ENCODE peak calls at places on chromosomes 1 and 21, in nine cellular contexts. Q, F, G, B, K, O, T, U and L are unnamed samples.

GRCh38 chr1:206829282-206829681 is 36.1 kb upstream of the IL20 start:
- DNase-seq in O (no peak), K (no peak), Q (no peak), G (no peak), U (no peak), B (no peak), T (no peak), F (no peak), L (peak)

GRCh38 chr1:33727310-33727709 is 136.6 kb upstream of the HMGB4 start:
- DNase-seq in G (no peak), Q (no peak), F (peak), K (no peak), B (no peak), O (no peak), T (no peak), U (no peak), L (no peak)

GRCh38 chr1:226871047-226871365 is 590 bp downstream of the PSEN2 start:
- DNase-seq in U (no peak), G (no peak), T (no peak), K (no peak), B (no peak), Q (no peak), F (no peak), O (no peak), L (no peak)

GRCh38 chr1:11943619-11944018 is 9.1 kb downstream of the PLOD1 start:
- DNase-seq in B (no peak), T (no peak), U (no peak), F (no peak), O (no peak), Q (no peak), K (no peak), G (no peak), L (no peak)

GRCh38 chr1:101509370-101509769 is 272.6 kb downstream of the S1PR1 start:
- DNase-seq in K (peak), G (no peak), O (no peak), U (no peak), T (no peak), F (no peak), B (no peak), Q (no peak), L (no peak)

GRCh38 chr1:110637475-110637874 is 31.3 kb upstream of the KCNA2 start:
- DNase-seq in U (no peak), Q (no peak), T (no peak), F (no peak), B (no peak), K (no peak), G (no peak), O (no peak), L (no peak)

GRCh38 chr1:239239529-239239928 is 146.8 kb upstream of the CHRM3 start:
- DNase-seq in K (no peak), O (no peak), F (no peak), T (no peak), G (no peak), Q (no peak), B (no peak), U (no peak), L (no peak)

GRCh38 chr1:43376723-43377235 is 9.0 kb upstream of the ELOVL1 start:
- DNase-seq in U (no peak), T (no peak), F (no peak), B (no peak), K (no peak), O (no peak), G (no peak), Q (no peak), L (no peak)

GRCh38 chr1:13779930-13780329 is 79.9 kb downstream of the PRDM2 start:
- DNase-seq in B (no peak), K (no peak), T (no peak), U (no peak), O (no peak), Q (no peak), F (no peak), G (no peak), L (no peak)

GRCh38 chr21:33368124-33368523 is 35.1 kb upstream of the IFNGR2 start:
- DNase-seq in O (no peak), G (no peak), T (no peak), F (no peak), K (no peak), U (no peak), B (no peak), Q (no peak), L (no peak)

GRCh38 chr1:162389021-162389818 is 7.7 kb downstream of the C1orf226 start:
- DNase-seq in K (no peak), Q (no peak), T (no peak), F (peak), G (no peak), O (no peak), B (no peak), U (no peak), L (no peak)

GRCh38 chr1:102045752-102046151 is 49.0 kb upstream of the OLFM3 start:
- DNase-seq in G (no peak), O (no peak), F (no peak), B (no peak), T (no peak), Q (no peak), K (no peak), U (no peak), L (no peak)

GRCh38 chr1:167428418-167428817 is 89.9 kb downstream of the CD247 start:
- DNase-seq in T (no peak), U (no peak), G (peak), K (no peak), B (no peak), Q (no peak), F (no peak), O (no peak), L (no peak)

GRCh38 chr1:153354515-153355193 is 3.0 kb upstream of the S100A9 start:
- DNase-seq in F (peak), O (no peak), T (no peak), G (no peak), Q (no peak), K (no peak), U (no peak), B (no peak), L (no peak)

GRCh38 chr1:172727956-172728603 is 69.2 kb downstream of the FASLG start:
- DNase-seq in G (peak), Q (no peak), U (no peak), F (no peak), B (no peak), O (no peak), T (no peak), K (no peak), L (no peak)

GRCh38 chr1:41494351-41495170 is 10.1 kb upstream of the EDN2 start:
- DNase-seq in Q (no peak), O (no peak), U (no peak), T (no peak), F (no peak), K (no peak), B (no peak), G (no peak), L (no peak)

GRCh38 chr1:91611498-91611917 is 110.9 kb downstream of the CDC7 start:
- DNase-seq in T (no peak), O (no peak), G (peak), B (no peak), Q (no peak), F (no peak), K (no peak), U (no peak), L (no peak)

GRCh38 chr21:26091480-26092018 is 79.0 kb downstream of the APP start:
- DNase-seq in U (no peak), K (no peak), F (no peak), Q (no peak), B (no peak), O (no peak), T (no peak), G (no peak), L (no peak)
- TF ChIP-seq CTCF in U (peak), K (no peak), F (no peak), Q (no peak), B (no peak), O (no peak), T (no peak), G (no peak), L (no peak)

DNA sequence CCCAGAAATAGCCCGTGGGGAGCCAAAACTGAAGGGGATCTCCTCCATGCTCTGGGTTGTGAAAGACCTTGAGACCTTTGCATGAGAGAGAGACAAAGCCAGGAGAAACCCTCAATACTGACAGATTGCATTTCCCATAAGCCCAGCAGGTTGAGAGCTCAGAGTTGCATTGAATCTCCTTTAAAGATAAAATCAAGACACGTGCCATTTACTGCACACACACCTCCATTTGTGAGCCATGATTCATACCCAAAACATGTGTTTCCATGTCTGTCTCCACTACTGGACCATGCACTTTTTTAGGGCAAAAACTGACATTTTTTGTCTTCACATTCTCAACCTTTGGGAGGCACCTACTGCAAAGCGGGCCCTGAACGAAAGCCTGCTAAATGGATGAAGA is 144.0 kb upstream of the NRIP1 start:
- DNase-seq in F (no peak), T (no peak), U (no peak), Q (no peak), K (no peak), G (peak), O (no peak), B (no peak), L (no peak)
- TF ChIP-seq CTCF in F (no peak), T (no peak), U (no peak), Q (no peak), K (no peak), G (no peak), O (no peak), B (no peak), L (no peak)

GRCh38 chr21:25402134-25402957 is 204.9 kb downstream of the MRPL39 start:
- DNase-seq in F (no peak), T (no peak), B (no peak), U (no peak), K (no peak), O (no peak), Q (no peak), G (no peak), L (no peak)
- TF ChIP-seq CTCF in F (no peak), T (no peak), B (no peak), U (no peak), K (no peak), O (no peak), Q (no peak), G (no peak), L (no peak)

GRCh38 chr1:8214501-8215173 is 103.3 kb upstream of the SLC45A1 start:
- DNase-seq in Q (no peak), O (no peak), F (no peak), U (no peak), B (no peak), T (no peak), G (no peak), K (no peak), L (no peak)
- TF ChIP-seq CTCF in Q (no peak), O (no peak), F (peak), U (no peak), B (no peak), T (no peak), G (no peak), K (no peak), L (no peak)

GRCh38 chr21:45354970-45355369 is 50.0 kb upstream of the COL18A1 start:
- DNase-seq in B (no peak), F (no peak), U (no peak), O (no peak), G (no peak), Q (no peak), T (no peak), K (no peak), L (no peak)
- TF ChIP-seq CTCF in B (no peak), F (no peak), U (no peak), O (no peak), G (no peak), Q (no peak), T (no peak), K (no peak), L (no peak)

GRCh38 chr1:31757204-31757679 is 6.9 kb downstream of the ADGRB2 start:
- DNase-seq in O (no peak), T (no peak), U (no peak), K (no peak), Q (no peak), B (no peak), G (no peak), F (no peak), L (no peak)
- TF ChIP-seq CTCF in O (no peak), T (no peak), U (no peak), K (no peak), Q (no peak), B (no peak), G (no peak), F (no peak), L (no peak)

DNA sequence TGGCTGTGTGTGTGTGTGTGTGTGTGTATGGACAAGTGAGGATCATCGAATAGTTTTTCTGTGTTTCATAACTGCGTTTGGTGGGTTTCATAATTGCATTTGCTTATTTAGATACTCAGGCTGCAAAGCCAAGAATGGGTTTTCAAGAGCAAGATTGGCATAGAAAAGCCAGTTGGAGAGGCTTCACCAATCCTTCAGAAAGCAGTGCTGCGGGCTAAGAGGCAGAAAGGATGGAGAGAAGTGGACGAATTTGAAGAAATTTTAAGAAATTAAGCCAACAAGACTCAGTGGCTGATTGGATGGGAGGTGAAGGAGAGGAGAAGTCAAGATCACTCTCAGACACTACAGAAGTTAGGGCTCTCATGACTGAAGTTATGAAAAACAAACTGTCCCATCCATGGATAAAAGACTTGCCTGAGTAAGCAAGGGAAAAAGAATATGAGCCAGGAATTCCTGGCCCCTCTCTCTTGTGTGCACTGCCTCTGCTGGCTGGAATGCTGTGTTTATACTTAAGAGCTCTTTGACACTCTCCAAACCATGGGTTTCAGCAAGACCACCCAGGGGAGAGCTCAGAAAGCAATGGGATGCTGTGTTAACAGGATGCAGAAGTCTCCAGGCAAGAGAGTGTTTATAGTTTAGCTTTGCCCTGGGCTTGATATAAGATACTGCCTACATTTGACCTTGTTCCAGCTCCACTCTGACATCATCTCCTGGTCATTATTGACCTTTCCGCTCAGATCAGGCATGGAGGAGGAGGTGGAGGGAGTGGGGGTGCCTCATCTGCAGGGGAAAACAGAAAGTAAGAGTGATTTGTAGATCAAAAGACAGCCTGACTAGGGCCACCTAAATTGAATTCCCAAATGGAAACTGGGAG is 232.0 kb upstream of the PLXNA2 start:
- DNase-seq in G (no peak), K (peak), U (no peak), Q (no peak), O (no peak), T (no peak), F (no peak), B (no peak), L (no peak)
- TF ChIP-seq CTCF in G (peak), K (no peak), U (peak), Q (no peak), O (no peak), T (no peak), F (no peak), B (no peak), L (no peak)

GRCh38 chr1:53683986-53684740 is 54.8 kb downstream of the GLIS1 start:
- DNase-seq in F (no peak), O (no peak), K (no peak), B (no peak), T (no peak), U (no peak), G (no peak), Q (no peak), L (no peak)
- TF ChIP-seq CTCF in F (peak), O (no peak), K (no peak), B (no peak), T (no peak), U (no peak), G (no peak), Q (no peak), L (no peak)

GRCh38 chr1:203049576-203050180 is 23.4 kb downstream of the PPFIA4 start:
- DNase-seq in U (no peak), G (no peak), F (no peak), T (no peak), O (no peak), K (no peak), B (no peak), Q (no peak), L (no peak)

GRCh38 chr1:203054184-203054583 is 27.9 kb downstream of the PPFIA4 start:
- DNase-seq in U (no peak), B (no peak), O (no peak), T (no peak), F (no peak), Q (no peak), K (no peak), G (no peak), L (no peak)

GRCh38 chr1:203049077-203049476 is 22.8 kb downstream of the PPFIA4 start:
- DNase-seq in O (no peak), T (no peak), G (no peak), B (no peak), K (no peak), F (no peak), Q (no peak), U (no peak), L (no peak)

GRCh38 chr1:203052556-203053059 is 26.3 kb downstream of the PPFIA4 start:
- DNase-seq in O (no peak), F (no peak), T (no peak), Q (no peak), K (no peak), G (no peak), U (no peak), B (no peak), L (no peak)

DNA sequence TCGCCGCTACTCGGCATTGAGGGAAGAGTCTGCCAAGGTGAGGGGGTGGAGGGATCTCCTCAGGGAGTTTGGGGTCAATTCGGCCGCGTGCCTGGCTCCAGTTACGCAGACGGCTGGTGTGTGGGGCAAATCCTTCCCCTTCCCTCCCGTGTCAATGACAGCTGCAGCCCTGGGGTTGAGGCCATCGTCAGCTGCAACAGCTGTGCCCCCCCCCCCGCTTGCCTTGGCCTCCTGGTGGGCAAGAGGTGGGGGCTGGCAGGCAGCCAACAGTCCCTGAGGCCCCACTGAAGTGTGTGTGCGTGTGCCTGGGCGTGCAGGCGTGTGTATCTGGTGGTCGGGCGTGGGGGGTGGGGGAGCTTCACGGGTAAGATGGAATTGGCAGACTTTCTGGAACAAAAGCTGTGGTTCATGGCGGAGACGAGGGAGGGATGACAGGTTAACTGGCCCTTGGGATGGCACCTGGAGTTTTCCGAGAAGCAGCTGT is 25.6 kb downstream of the PPFIA4 start:
- DNase-seq in G (no peak), K (no peak), T (no peak), U (no peak), Q (no peak), F (no peak), O (no peak), B (no peak), L (no peak)
- TF ChIP-seq CTCF in G (no peak), K (no peak), T (no peak), U (no peak), Q (no peak), F (no peak), O (no peak), B (no peak), L (no peak)

GRCh38 chr1:14925336-14926136 is 228.0 kb upstream of the TMEM51 start:
- DNase-seq in K (no peak), U (no peak), T (no peak), Q (no peak), B (no peak), G (no peak), F (no peak), O (no peak), L (no peak)
- TF ChIP-seq CTCF in K (no peak), U (no peak), T (no peak), Q (no peak), B (no peak), G (no peak), F (peak), O (no peak), L (no peak)